ENCODE peak calls at places on chromosomes 2 and 18, in eight cellular contexts. E is effector memory CD4-positive, alpha-beta T cell; R is CD4-positive, alpha-beta memory T cell; A is endothelial cell of umbilical vein; B is body of pancreas; Z is NT2/D1; I is PC-3; G is cardiac muscle cell. K is an unnamed sample. For H3K36me3, the result is how much of the 10 kb centered on the place peaks cover.

GRCh38 chr2:203400805-203401585 is 72.8 kb downstream of the ABI2 start:
- DNase-seq in G (peak), B (no peak), E (no peak), R (no peak), I (peak), A (peak), Z (no peak), K (no peak)

GRCh38 chr2:7375901-7376300 is 458.7 kb downstream of the RNF144A start:
- DNase-seq in R (no peak), Z (no peak), B (no peak), I (no peak), A (no peak), G (no peak), E (no peak), K (no peak)

GRCh38 chr2:162221064-162221463 is 22.2 kb downstream of the FAP start:
- DNase-seq in R (peak), A (peak), G (peak), B (peak), E (peak), Z (peak), I (peak), K (peak)

GRCh38 chr18:31741096-31741735 is 19.5 kb downstream of the SLC25A52 start:
- DNase-seq in R (peak), G (peak), B (peak), Z (peak), I (peak), A (peak), E (peak), K (peak)

GRCh38 chr2:237264480-237265219 is 149.3 kb downstream of the COL6A3 start:
- DNase-seq in E (no peak), G (peak), Z (no peak), I (peak), R (no peak), A (no peak), B (no peak), K (no peak)

GRCh38 chr18:3246636-3247242 is 862 bp upstream of the MYL12A start:
- DNase-seq in E (no peak), Z (no peak), G (peak), I (peak), A (no peak), R (no peak), B (peak), K (peak)

GRCh38 chr2:205947621-205948495 is 138.1 kb downstream of the INO80D start:
- DNase-seq in Z (peak), E (no peak), R (peak), I (peak), A (peak), G (peak), B (peak), K (peak)

GRCh38 chr18:27413495-27414401 is 228.6 kb upstream of the CHST9 start:
- DNase-seq in I (peak), A (no peak), R (no peak), Z (no peak), B (peak), E (no peak), G (peak), K (no peak)

GRCh38 chr2:39728941-39729351 is 50.1 kb downstream of the THUMPD2 start:
- DNase-seq in E (no peak), A (peak), Z (peak), I (peak), R (no peak), B (peak), G (peak), K (peak)

GRCh38 chr2:106970471-106971261 is 84.7 kb upstream of the ST6GAL2 start:
- DNase-seq in G (peak), I (peak), E (no peak), B (no peak), R (no peak), A (no peak), Z (no peak), K (no peak)

GRCh38 chr2:122737429-122738077 is 982.1 kb downstream of the TSN start:
- DNase-seq in Z (no peak), G (peak), R (no peak), E (no peak), I (peak), B (no peak), A (peak), K (no peak)

GRCh38 chr2:182182436-182182835 is 196.8 kb downstream of the PPP1R1C start:
- DNase-seq in Z (no peak), A (peak), G (peak), R (no peak), E (no peak), I (no peak), B (no peak), K (no peak)

GRCh38 chr2:25938345-25938744 is 44.0 kb downstream of the KIF3C start:
- DNase-seq in G (no peak), A (no peak), I (no peak), B (no peak), Z (no peak), E (no peak), R (no peak), K (no peak)

GRCh38 chr2:45919711-45920111 is 268.2 kb downstream of the PRKCE start:
- DNase-seq in I (no peak), Z (no peak), E (no peak), B (no peak), A (no peak), R (no peak), G (no peak), K (no peak)

GRCh38 chr2:24203029-24203786 is 28.4 kb downstream of the FAM228A start:
- DNase-seq in I (no peak), E (no peak), B (no peak), Z (no peak), G (no peak), R (no peak), A (no peak), K (no peak)

GRCh38 chr2:24721470-24721869 is 71.7 kb downstream of the PTRHD1 start:
- DNase-seq in B (peak), I (peak), Z (no peak), G (peak), A (peak), E (no peak), R (no peak), K (no peak)

GRCh38 chr2:28338046-28338753 is 54.5 kb upstream of the FOSL2 start:
- DNase-seq in G (peak), E (no peak), A (peak), I (no peak), Z (no peak), B (peak), R (no peak), K (peak)

GRCh38 chr2:32884346-32884745 is 62.4 kb upstream of the LTBP1 start:
- DNase-seq in Z (no peak), B (no peak), I (peak), G (no peak), E (no peak), A (no peak), R (no peak), K (no peak)

GRCh38 chr2:175931751-175932295 is 70.2 kb downstream of the LNPK start:
- DNase-seq in G (peak), Z (no peak), I (no peak), B (no peak), A (no peak), R (no peak), E (no peak), K (no peak)

GRCh38 chr2:12818416-12819097 is 101.8 kb downstream of the TRIB2 start:
- DNase-seq in A (no peak), B (no peak), G (no peak), E (no peak), R (no peak), Z (no peak), I (no peak), K (no peak)

GRCh38 chr2:214574077-214574775 is 163.4 kb downstream of the VWC2L start:
- DNase-seq in B (no peak), G (no peak), R (no peak), A (no peak), Z (no peak), E (no peak), I (no peak), K (no peak)

GRCh38 chr2:142758973-142759372 is 118.5 kb upstream of the KYNU start:
- DNase-seq in E (no peak), A (no peak), Z (no peak), B (no peak), R (no peak), G (no peak), I (no peak), K (no peak)

GRCh38 chr2:119402645-119403560 is 28.8 kb upstream of the TMEM37 start:
- DNase-seq in A (no peak), I (no peak), Z (no peak), G (peak), E (no peak), B (peak), R (no peak), K (peak)

GRCh38 chr2:68558576-68558975 is 84.8 kb upstream of the PROKR1 start:
- DNase-seq in E (no peak), A (no peak), B (no peak), G (no peak), Z (no peak), R (no peak), I (no peak), K (no peak)

GRCh38 chr2:240792658-240793312 is 27.2 kb downstream of the KIF1A start:
- DNase-seq in G (no peak), I (no peak), E (no peak), R (no peak), Z (no peak), B (no peak), A (no peak), K (no peak)

GRCh38 chr2:121697108-121697631 is 39.5 kb downstream of the NIFK start:
- DNase-seq in B (no peak), E (no peak), G (peak), I (peak), R (no peak), Z (no peak), A (peak), K (no peak)

GRCh38 chr2:188452084-188452483 is 160.4 kb downstream of the GULP1 start:
- DNase-seq in I (no peak), R (no peak), Z (no peak), B (no peak), A (no peak), G (no peak), E (no peak), K (no peak)

GRCh38 chr2:219214141-219214540 is 4.6 kb downstream of the ABCB6 start:
- DNase-seq in G (no peak), R (no peak), Z (no peak), E (no peak), B (no peak), A (no peak), I (no peak), K (no peak)

GRCh38 chr2:202171246-202171833 is 67.1 kb downstream of the SUMO1 start:
- DNase-seq in I (no peak), Z (no peak), R (no peak), E (no peak), A (peak), G (peak), B (no peak), K (no peak)

GRCh38 chr2:55105456-55105855 is 55.2 kb upstream of the RTN4 start:
- DNase-seq in Z (no peak), I (no peak), A (no peak), G (no peak), E (no peak), B (no peak), R (no peak), K (no peak)

GRCh38 chr2:72146357-72147302 is 1.0 kb downstream of the CYP26B1 start:
- DNase-seq in I (no peak), A (peak), G (no peak), Z (no peak), R (no peak), E (no peak), B (peak), K (peak)

GRCh38 chr18:23805898-23806297 is 116.6 kb downstream of the LAMA3 start:
- DNase-seq in R (no peak), E (no peak), I (peak), G (peak), Z (no peak), A (no peak), B (no peak), K (no peak)

GRCh38 chr2:132902626-132903025 is 232.6 kb upstream of the LYPD1 start:
- DNase-seq in Z (no peak), R (no peak), E (no peak), I (no peak), B (no peak), G (no peak), A (no peak), K (no peak)

GRCh38 chr2:128562471-128563347 is 244.0 kb upstream of the HS6ST1 start:
- DNase-seq in R (no peak), A (no peak), Z (no peak), B (no peak), I (no peak), G (peak), E (no peak), K (no peak)

GRCh38 chr2:128563348-128563687 is 244.7 kb upstream of the HS6ST1 start:
- DNase-seq in A (no peak), I (no peak), B (peak), G (peak), R (no peak), E (no peak), Z (no peak), K (no peak)

GRCh38 chr2:128565441-128565840 is 246.8 kb upstream of the HS6ST1 start:
- DNase-seq in A (no peak), Z (no peak), R (no peak), E (no peak), G (no peak), B (no peak), I (no peak), K (no peak)

GRCh38 chr2:128564131-128564530 is 245.5 kb upstream of the HS6ST1 start:
- DNase-seq in Z (no peak), E (no peak), G (no peak), B (no peak), A (no peak), R (no peak), I (no peak), K (no peak)

DNA sequence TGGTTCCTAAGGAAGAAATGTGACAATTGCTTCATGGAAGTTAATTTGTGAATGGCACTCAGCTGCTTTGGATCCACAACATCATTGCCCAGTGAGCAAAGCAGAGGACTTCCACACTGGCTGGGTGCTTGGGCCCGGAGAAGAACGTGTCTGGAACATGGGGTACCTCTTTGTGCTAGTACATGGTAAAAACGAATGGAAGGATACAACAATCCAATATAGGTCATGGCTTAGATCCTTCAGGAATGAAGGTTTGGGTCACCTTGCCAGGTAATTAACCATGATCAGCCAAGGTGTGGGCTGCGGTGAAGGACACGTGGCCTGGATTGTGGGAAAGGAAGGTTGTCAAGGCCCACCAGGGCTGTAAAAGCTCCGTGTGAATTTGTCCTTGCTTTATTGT is 245.9 kb upstream of the HS6ST1 start:
- DNase-seq in I (no peak), Z (no peak), G (no peak), B (no peak), A (no peak), E (no peak), R (no peak), K (no peak)
- H3K36me3 ChIP-seq in I (under half), Z (under half), G (under half), B (under half), A (under half), E (under half), R (under half), K (under half)

GRCh38 chr2:197427204-197427603 is 7.6 kb downstream of the SF3B1 start:
- DNase-seq in Z (no peak), E (no peak), R (no peak), I (no peak), G (peak), B (no peak), A (no peak), K (no peak)

GRCh38 chr2:197425550-197425949 is 9.3 kb downstream of the SF3B1 start:
- DNase-seq in Z (no peak), A (no peak), I (no peak), R (no peak), G (no peak), E (no peak), B (no peak), K (no peak)

GRCh38 chr2:197426723-197427122 is 8.1 kb downstream of the SF3B1 start:
- DNase-seq in A (no peak), I (no peak), E (no peak), R (no peak), B (no peak), G (peak), Z (no peak), K (no peak)

GRCh38 chr2:197427986-197428385 is 6.8 kb downstream of the SF3B1 start:
- DNase-seq in B (peak), Z (no peak), G (no peak), I (no peak), E (no peak), A (no peak), R (no peak), K (no peak)

DNA sequence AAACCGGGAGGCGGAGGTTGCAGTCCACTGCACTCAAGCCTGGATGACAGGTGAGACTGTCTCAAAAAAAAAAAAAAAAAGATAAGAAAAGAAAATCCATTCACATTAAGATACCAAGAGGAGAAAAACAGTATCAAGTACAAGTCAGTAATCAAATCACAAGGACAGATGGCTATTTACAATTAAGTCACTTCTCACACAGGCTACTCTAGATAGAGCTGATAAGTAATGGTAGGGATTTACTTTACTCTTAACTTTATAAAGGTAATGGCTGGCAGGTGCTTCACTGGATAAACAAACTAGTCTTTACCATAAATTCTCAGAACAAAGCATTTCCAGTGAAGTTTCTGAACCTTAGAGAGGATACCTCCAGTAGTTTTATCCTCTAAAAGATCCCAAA is 11.5 kb downstream of the SF3B1 start:
- DNase-seq in R (no peak), I (no peak), A (no peak), Z (no peak), B (no peak), G (no peak), E (no peak), K (no peak)
- H3K36me3 ChIP-seq in R (under half), I (under half), A (under half), Z (half or more), B (under half), G (under half), E (under half), K (under half)

GRCh38 chr2:168355779-168356178 is 100.3 kb upstream of the CERS6 start:
- DNase-seq in B (no peak), R (no peak), A (no peak), E (no peak), G (no peak), Z (no peak), I (no peak), K (no peak)
- H3K36me3 ChIP-seq in B (under half), R (under half), A (under half), E (under half), G (under half), Z (under half), I (under half), K (under half)

DNA sequence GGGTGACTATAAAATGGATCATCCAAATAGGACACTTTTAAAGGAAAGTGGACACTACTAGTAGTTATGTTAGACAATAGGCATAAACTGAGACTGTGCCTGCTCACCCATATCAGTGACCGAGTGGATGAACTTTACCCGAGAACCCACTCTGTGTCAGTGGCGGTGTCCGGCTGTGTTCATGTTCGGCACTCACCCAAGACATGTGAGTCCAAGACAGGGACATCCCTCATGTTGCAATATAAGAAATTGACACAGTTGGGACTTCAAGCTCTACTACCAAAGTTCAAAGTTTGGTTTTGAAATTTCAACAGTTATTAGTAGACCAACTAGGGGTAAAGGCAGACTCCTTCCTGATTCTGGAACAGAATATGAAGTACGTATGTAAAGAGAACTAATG is 326.3 kb upstream of the TNP1 start:
- DNase-seq in B (peak), G (no peak), Z (no peak), E (no peak), R (no peak), I (no peak), A (no peak), K (no peak)
- H3K36me3 ChIP-seq in B (under half), G (under half), Z (under half), E (under half), R (under half), I (under half), A (under half), K (under half)

GRCh38 chr2:99818842-99819241 is 323.5 kb downstream of the AFF3 start:
- DNase-seq in I (peak), A (peak), R (no peak), G (peak), E (no peak), B (no peak), Z (no peak), K (no peak)

GRCh38 chr2:99821039-99821438 is 321.4 kb downstream of the AFF3 start:
- DNase-seq in G (peak), E (no peak), B (no peak), A (no peak), Z (no peak), R (no peak), I (peak), K (no peak)

GRCh38 chr2:99819766-99820165 is 322.6 kb downstream of the AFF3 start:
- DNase-seq in B (no peak), G (no peak), E (no peak), I (peak), A (peak), Z (no peak), R (no peak), K (no peak)

GRCh38 chr2:99821572-99822369 is 320.6 kb downstream of the AFF3 start:
- DNase-seq in I (peak), R (no peak), B (no peak), A (peak), E (no peak), G (peak), Z (no peak), K (no peak)

GRCh38 chr2:99816908-99817307 is 325.5 kb downstream of the AFF3 start:
- DNase-seq in I (peak), B (no peak), A (no peak), G (no peak), R (no peak), E (no peak), Z (no peak), K (no peak)
- H3K36me3 ChIP-seq in I (under half), B (under half), A (under half), G (under half), R (under half), E (under half), Z (under half), K (under half)

K was measured in Peyer's patch.